ENCODE peak calls at places on chromosomes 2 and 18, in seven cellular contexts. One of them, this sample, is unnamed.

GRCh38 chr2:55766947-55767346 is 73.3 kb upstream of the PNPT1 start:
- DNase-seq in colonic mucosa: no peak
- DNase-seq in PC-3: no peak
- DNase-seq in heart right ventricle: no peak
- DNase-seq in pancreas: no peak
- DNase-seq in AG10803: no peak
- DNase-seq in psoas muscle: no peak
- DNase-seq in this sample: no peak

GRCh38 chr2:75146903-75147332 is 52.4 kb downstream of the TACR1 start:
- DNase-seq in colonic mucosa: no peak
- DNase-seq in psoas muscle: no peak
- DNase-seq in heart right ventricle: no peak
- DNase-seq in AG10803: peak; percentile 92
- DNase-seq in PC-3: no peak
- DNase-seq in pancreas: no peak
- DNase-seq in this sample: peak; percentile 10

GRCh38 chr2:26469092-26469710 is 8.7 kb downstream of the OTOF start:
- DNase-seq in heart right ventricle: no peak
- DNase-seq in PC-3: peak; percentile 91
- DNase-seq in psoas muscle: no peak
- DNase-seq in colonic mucosa: peak; percentile 76
- DNase-seq in AG10803: peak; percentile 11
- DNase-seq in pancreas: peak; percentile 81
- DNase-seq in this sample: no peak

GRCh38 chr18:76937597-76937996 is 115.2 kb downstream of the ZNF236 start:
- DNase-seq in PC-3: no peak
- DNase-seq in pancreas: no peak
- DNase-seq in AG10803: peak; percentile 17
- DNase-seq in heart right ventricle: no peak
- DNase-seq in psoas muscle: no peak
- DNase-seq in colonic mucosa: no peak
- DNase-seq in this sample: no peak

GRCh38 chr18:22613788-22614187 is 196.1 kb upstream of the CTAGE1 start:
- DNase-seq in PC-3: no peak
- DNase-seq in heart right ventricle: no peak
- DNase-seq in pancreas: no peak
- DNase-seq in colonic mucosa: no peak
- DNase-seq in psoas muscle: no peak
- DNase-seq in AG10803: peak; percentile 42
- DNase-seq in this sample: no peak

GRCh38 chr2:190970872-190971506 is 43.0 kb downstream of the STAT1 start:
- DNase-seq in PC-3: no peak
- DNase-seq in colonic mucosa: no peak
- DNase-seq in heart right ventricle: no peak
- DNase-seq in pancreas: no peak
- DNase-seq in AG10803: no peak
- DNase-seq in psoas muscle: no peak
- DNase-seq in this sample: no peak

GRCh38 chr2:21650566-21650965 is 526.8 kb downstream of the TDRD15 start:
- DNase-seq in pancreas: no peak
- DNase-seq in AG10803: no peak
- DNase-seq in PC-3: no peak
- DNase-seq in psoas muscle: no peak
- DNase-seq in heart right ventricle: no peak
- DNase-seq in colonic mucosa: no peak
- DNase-seq in this sample: no peak

GRCh38 chr18:63844254-63844653 is 43.3 kb upstream of the SERPINB2 start:
- DNase-seq in AG10803: peak; percentile 64
- DNase-seq in PC-3: peak; percentile 84
- DNase-seq in psoas muscle: no peak
- DNase-seq in colonic mucosa: no peak
- DNase-seq in pancreas: no peak
- DNase-seq in heart right ventricle: no peak
- DNase-seq in this sample: no peak

GRCh38 chr2:187594801-187595200 is 40.6 kb upstream of the TFPI start:
- DNase-seq in colonic mucosa: no peak
- DNase-seq in psoas muscle: no peak
- DNase-seq in heart right ventricle: no peak
- DNase-seq in PC-3: no peak
- DNase-seq in pancreas: no peak
- DNase-seq in AG10803: no peak
- DNase-seq in this sample: no peak

GRCh38 chr18:45658756-45659155 is 43.5 kb downstream of the SLC14A2 start:
- DNase-seq in psoas muscle: no peak
- DNase-seq in pancreas: no peak
- DNase-seq in colonic mucosa: no peak
- DNase-seq in PC-3: peak; percentile 66
- DNase-seq in AG10803: no peak
- DNase-seq in heart right ventricle: no peak
- DNase-seq in this sample: no peak

GRCh38 chr2:216648105-216648504 is 14.9 kb downstream of the IGFBP2 start:
- DNase-seq in heart right ventricle: no peak
- DNase-seq in PC-3: peak; percentile 57
- DNase-seq in psoas muscle: no peak
- DNase-seq in colonic mucosa: no peak
- DNase-seq in pancreas: no peak
- DNase-seq in AG10803: peak; percentile 58
- DNase-seq in this sample: no peak

GRCh38 chr2:61537590-61538178 is 472 bp downstream of the XPO1 start:
- DNase-seq in heart right ventricle: peak; percentile 42
- DNase-seq in PC-3: no peak
- DNase-seq in pancreas: no peak
- DNase-seq in colonic mucosa: peak; percentile 44
- DNase-seq in AG10803: no peak
- DNase-seq in psoas muscle: no peak
- DNase-seq in this sample: no peak

GRCh38 chr2:98269274-98269673 is 77.0 kb upstream of the CNGA3 start:
- DNase-seq in psoas muscle: no peak
- DNase-seq in PC-3: peak; percentile 72
- DNase-seq in colonic mucosa: peak; percentile 61
- DNase-seq in pancreas: no peak
- DNase-seq in heart right ventricle: no peak
- DNase-seq in AG10803: peak; percentile 79
- DNase-seq in this sample: peak; percentile 43

GRCh38 chr2:205658068-205658467 is 24.2 kb upstream of the NRP2 start:
- DNase-seq in psoas muscle: no peak
- DNase-seq in colonic mucosa: no peak
- DNase-seq in heart right ventricle: no peak
- DNase-seq in AG10803: no peak
- DNase-seq in pancreas: no peak
- DNase-seq in PC-3: no peak
- DNase-seq in this sample: no peak

GRCh38 chr18:62856294-62856693 is 141.0 kb downstream of the PHLPP1 start:
- DNase-seq in colonic mucosa: no peak
- DNase-seq in PC-3: no peak
- DNase-seq in heart right ventricle: no peak
- DNase-seq in psoas muscle: no peak
- DNase-seq in pancreas: no peak
- DNase-seq in AG10803: no peak
- DNase-seq in this sample: no peak

GRCh38 chr2:69789129-69789528 is 40.3 kb upstream of the GMCL1 start:
- DNase-seq in PC-3: no peak
- DNase-seq in colonic mucosa: no peak
- DNase-seq in heart right ventricle: no peak
- DNase-seq in psoas muscle: no peak
- DNase-seq in pancreas: no peak
- DNase-seq in AG10803: peak; percentile 98
- DNase-seq in this sample: no peak

GRCh38 chr2:66440692-66441091 is 5.8 kb downstream of the MEIS1 start:
- DNase-seq in colonic mucosa: no peak
- DNase-seq in AG10803: peak; percentile 47
- DNase-seq in psoas muscle: no peak
- DNase-seq in pancreas: peak; percentile 63
- DNase-seq in PC-3: no peak
- DNase-seq in heart right ventricle: peak; percentile 41
- DNase-seq in this sample: no peak
- H3K4me3 ChIP-seq in colonic mucosa: peak overlapping the region; percentile 15
- H3K4me3 ChIP-seq in AG10803: peak overlapping the region; percentile 88
- H3K4me3 ChIP-seq in psoas muscle: peak overlapping the region; percentile 70
- H3K4me3 ChIP-seq in pancreas: peak overlapping the region; percentile 74
- H3K4me3 ChIP-seq in PC-3: no peak overlapping the region
- H3K4me3 ChIP-seq in heart right ventricle: peak overlapping the region; percentile 83
- H3K4me3 ChIP-seq in this sample: peak overlapping the region; percentile 50

GRCh38 chr2:88187927-88188326 is 17.8 kb downstream of the THNSL2 start:
- DNase-seq in PC-3: peak; percentile 31
- DNase-seq in AG10803: no peak
- DNase-seq in heart right ventricle: no peak
- DNase-seq in psoas muscle: no peak
- DNase-seq in pancreas: no peak
- DNase-seq in colonic mucosa: no peak
- DNase-seq in this sample: no peak
- TF ChIP-seq CTCF in PC-3: peak; percentile 38
- TF ChIP-seq CTCF in AG10803: peak; percentile 11
- TF ChIP-seq CTCF in heart right ventricle: no peak
- TF ChIP-seq CTCF in psoas muscle: no peak
- TF ChIP-seq CTCF in pancreas: no peak
- TF ChIP-seq CTCF in colonic mucosa: no peak
- TF ChIP-seq CTCF in this sample: no peak

GRCh38 chr2:10720306-10720705 is 1.1 kb upstream of the ATP6V1C2 start:
- DNase-seq in psoas muscle: no peak
- DNase-seq in AG10803: no peak
- DNase-seq in heart right ventricle: no peak
- DNase-seq in colonic mucosa: no peak
- DNase-seq in PC-3: peak; percentile 57
- DNase-seq in pancreas: no peak
- DNase-seq in this sample: no peak

GRCh38 chr2:10717630-10718029 is 3.8 kb upstream of the ATP6V1C2 start:
- DNase-seq in psoas muscle: no peak
- DNase-seq in heart right ventricle: no peak
- DNase-seq in AG10803: peak; percentile 84
- DNase-seq in pancreas: no peak
- DNase-seq in colonic mucosa: no peak
- DNase-seq in PC-3: peak; percentile 91
- DNase-seq in this sample: peak; percentile 58

GRCh38 chr2:10721344-10722251 is at the start of gene ATP6V1C2:
- DNase-seq in colonic mucosa: peak; percentile 73
- DNase-seq in psoas muscle: peak; percentile 19
- DNase-seq in PC-3: peak; percentile 40
- DNase-seq in heart right ventricle: no peak
- DNase-seq in AG10803: no peak
- DNase-seq in pancreas: peak; percentile 87
- DNase-seq in this sample: peak; percentile 10

GRCh38 chr2:10720983-10721343 is 467 bp upstream of the ATP6V1C2 start:
- DNase-seq in pancreas: no peak
- DNase-seq in AG10803: no peak
- DNase-seq in colonic mucosa: no peak
- DNase-seq in psoas muscle: no peak
- DNase-seq in PC-3: no peak
- DNase-seq in heart right ventricle: no peak
- DNase-seq in this sample: no peak

GRCh38 chr2:10722252-10722825 is 909 bp downstream of the ATP6V1C2 start:
- DNase-seq in AG10803: no peak
- DNase-seq in PC-3: no peak
- DNase-seq in psoas muscle: no peak
- DNase-seq in pancreas: no peak
- DNase-seq in colonic mucosa: no peak
- DNase-seq in heart right ventricle: no peak
- DNase-seq in this sample: no peak
- H3K4me3 ChIP-seq in AG10803: no peak overlapping the region
- H3K4me3 ChIP-seq in PC-3: peak overlapping the region; percentile 66
- H3K4me3 ChIP-seq in psoas muscle: peak overlapping the region; percentile 59
- H3K4me3 ChIP-seq in pancreas: peak overlapping the region; percentile 44
- H3K4me3 ChIP-seq in colonic mucosa: peak overlapping the region; percentile 54
- H3K4me3 ChIP-seq in heart right ventricle: peak overlapping the region; percentile 51
- H3K4me3 ChIP-seq in this sample: peak overlapping the region; percentile 27

GRCh38 chr2:181970160-181970794 is 15.4 kb upstream of the PPP1R1C start:
- DNase-seq in PC-3: no peak
- DNase-seq in AG10803: no peak
- DNase-seq in psoas muscle: no peak
- DNase-seq in pancreas: no peak
- DNase-seq in heart right ventricle: no peak
- DNase-seq in colonic mucosa: no peak
- DNase-seq in this sample: no peak
- TF ChIP-seq CTCF in PC-3: no peak
- TF ChIP-seq CTCF in AG10803: no peak
- TF ChIP-seq CTCF in psoas muscle: no peak
- TF ChIP-seq CTCF in pancreas: no peak
- TF ChIP-seq CTCF in heart right ventricle: no peak
- TF ChIP-seq CTCF in colonic mucosa: no peak
- TF ChIP-seq CTCF in this sample: no peak

DNA sequence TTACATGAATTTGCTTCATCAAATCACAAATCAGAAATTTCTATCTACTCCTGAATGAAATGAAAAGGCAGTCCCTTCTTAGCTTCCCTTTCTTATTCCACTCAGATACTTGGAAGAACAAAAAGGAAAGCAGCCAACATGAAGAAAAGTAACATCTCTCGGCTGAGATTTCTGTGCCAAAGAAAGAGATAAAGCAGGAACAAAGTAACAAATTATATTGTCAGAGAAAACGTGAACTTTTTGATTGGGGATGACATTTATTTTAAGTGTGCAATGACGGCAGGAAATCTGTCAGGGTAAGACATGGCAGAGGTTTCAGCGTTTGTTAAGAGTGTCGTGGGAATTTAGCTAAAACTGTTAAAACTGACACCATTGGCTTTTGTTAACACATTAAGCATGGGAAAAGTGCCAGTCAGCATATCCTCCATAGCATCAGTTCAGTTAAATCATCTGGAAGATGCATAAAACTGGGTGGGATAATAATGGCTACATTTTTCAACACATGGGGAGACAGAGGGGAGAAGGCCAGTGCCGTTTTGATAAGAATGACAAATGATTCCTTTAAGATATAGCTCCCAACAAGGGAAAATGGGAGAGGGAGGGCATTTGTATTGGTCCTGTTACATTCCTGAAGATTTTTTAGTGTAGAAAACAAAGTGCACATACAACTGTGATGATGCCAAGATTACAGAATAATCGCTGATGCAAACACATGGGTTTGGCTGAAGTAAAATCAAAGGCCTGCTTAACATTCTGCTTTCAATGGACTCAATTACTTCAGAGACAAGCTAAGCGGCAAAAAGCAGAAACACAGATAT is 211.6 kb downstream of the ZNF521 start:
- DNase-seq in heart right ventricle: no peak
- DNase-seq in psoas muscle: no peak
- DNase-seq in AG10803: peak; percentile 37
- DNase-seq in colonic mucosa: no peak
- DNase-seq in pancreas: no peak
- DNase-seq in PC-3: no peak
- DNase-seq in this sample: no peak
- H3K4me3 ChIP-seq in heart right ventricle: no peak overlapping the region
- H3K4me3 ChIP-seq in psoas muscle: no peak overlapping the region
- H3K4me3 ChIP-seq in AG10803: no peak overlapping the region
- H3K4me3 ChIP-seq in colonic mucosa: no peak overlapping the region
- H3K4me3 ChIP-seq in pancreas: no peak overlapping the region
- H3K4me3 ChIP-seq in PC-3: no peak overlapping the region
- H3K4me3 ChIP-seq in this sample: no peak overlapping the region

This sample was measured in prostate gland.